ENCODE peak calls at places on chromosome 13, in four cellular contexts. I is B cell, V is cardiac fibroblast, F is heart left ventricle. B is an unnamed sample.
A peak's percentile ranks its signal among the peaks of the same experiment; 100 is the strongest.

GRCh38 chr13:76942363-76942762 is 5.9 kb upstream of the ACOD1 start:
- DNase-seq in F (no peak), V (no peak), I (no peak), B (no peak)

GRCh38 chr13:53336441-53337160 is 308.0 kb downstream of the OLFM4 start:
- DNase-seq in F (no peak), V (no peak), I (no peak), B (no peak)

GRCh38 chr13:107347641-107348369 is 779.9 kb upstream of the ARGLU1 start:
- DNase-seq in I (no peak), F (no peak), V (peak; percentile 29), B (no peak)

GRCh38 chr13:96935971-96936370 is 58.3 kb downstream of the OXGR1 start:
- DNase-seq in I (no peak), F (no peak), V (no peak), B (no peak)

GRCh38 chr13:66965146-66965545 is 265.0 kb downstream of the PCDH9 start:
- DNase-seq in F (no peak), I (no peak), V (no peak), B (no peak)

GRCh38 chr13:60229708-60230272 is 66.1 kb upstream of the DIAPH3 start:
- DNase-seq in V (no peak), I (no peak), F (no peak), B (no peak)

GRCh38 chr13:93558637-93559036 is 332.0 kb downstream of the GPC6 start:
- DNase-seq in F (no peak), V (no peak), I (no peak), B (no peak)

GRCh38 chr13:32537580-32538233 is 888 bp downstream of the N4BP2L2 start:
- DNase-seq in I (no peak), F (peak; percentile 31), V (no peak), B (no peak)

GRCh38 chr13:21060063-21060826 is 1.1 kb downstream of the LATS2 start:
- DNase-seq in F (peak; percentile 44), I (no peak), V (peak; percentile 60), B (peak; percentile 50)

GRCh38 chr13:59458908-59459579 is 704.7 kb downstream of the DIAPH3 start:
- DNase-seq in I (no peak), F (peak; percentile 19), V (peak; percentile 87), B (no peak)

GRCh38 chr13:76398426-76398825 is 487.8 kb downstream of the KCTD12 start:
- DNase-seq in V (no peak), I (no peak), F (no peak), B (no peak)

GRCh38 chr13:91017669-91018053 is 329.8 kb upstream of the MIR17HG start:
- DNase-seq in F (no peak), I (no peak), V (no peak), B (no peak)

GRCh38 chr13:106524108-106524507 is 11.4 kb downstream of the EFNB2 start:
- DNase-seq in F (no peak), V (no peak), I (no peak), B (no peak)

GRCh38 chr13:62537593-62537992 is 1121.9 kb upstream of the PCDH20 start:
- DNase-seq in I (no peak), F (no peak), V (no peak), B (no peak)

GRCh38 chr13:101149735-101150380 is 266.4 kb downstream of the NALCN start:
- DNase-seq in I (no peak), V (peak; percentile 30), F (no peak), B (no peak)

GRCh38 chr13:64239372-64239771 is 2823.7 kb upstream of the PCDH20 start:
- DNase-seq in I (no peak), F (no peak), V (peak; percentile 60), B (no peak)

GRCh38 chr13:46639033-46639981 is 86.3 kb downstream of the LRCH1 start:
- DNase-seq in F (no peak), I (no peak), V (no peak), B (peak; percentile 37)

GRCh38 chr13:63110431-63110830 is 1694.8 kb upstream of the PCDH20 start:
- DNase-seq in V (no peak), F (no peak), I (no peak), B (no peak)

GRCh38 chr13:33258437-33259193 is 26.9 kb downstream of the STARD13 start:
- DNase-seq in F (no peak), V (peak; percentile 74), I (no peak), B (no peak)

GRCh38 chr13:75494491-75494890 is 12.5 kb upstream of the TBC1D4 start:
- DNase-seq in F (no peak), V (peak; percentile 19), I (no peak), B (no peak)

GRCh38 chr13:22432690-22433089 is 748.1 kb upstream of the SGCG start:
- DNase-seq in F (no peak), I (no peak), V (no peak), B (no peak)

GRCh38 chr13:97310809-97311436 is 88.8 kb downstream of the MBNL2 start:
- DNase-seq in I (no peak), F (no peak), V (no peak), B (no peak)

GRCh38 chr13:74258951-74259350 is 124.7 kb upstream of the KLF12 start:
- DNase-seq in F (no peak), V (no peak), I (no peak), B (no peak)

GRCh38 chr13:33676700-33677048 is 141.3 kb upstream of the RFC3 start:
- DNase-seq in F (peak; percentile 70), V (peak; percentile 71), I (no peak), B (no peak)

GRCh38 chr13:31001647-31002046 is 69.2 kb downstream of the TEX26 start:
- DNase-seq in F (no peak), I (no peak), V (no peak), B (no peak)

GRCh38 chr13:75876371-75877050 is 240.4 kb downstream of the LMO7 start:
- DNase-seq in F (peak; percentile 47), V (peak; percentile 79), I (peak; percentile 53), B (peak; percentile 55)

GRCh38 chr13:94968040-94968756 is 255.9 kb upstream of the SOX21 start:
- DNase-seq in I (no peak), F (no peak), V (peak; percentile 14), B (peak; percentile 26)
- TF ChIP-seq CTCF in I (no peak), F (no peak), V (no peak), B (no peak)

GRCh38 chr13:110444226-110444653 is 117.3 kb downstream of the RAB20 start:
- DNase-seq in V (peak; percentile 49), I (no peak), F (no peak), B (peak; percentile 71)
- TF ChIP-seq CTCF in V (peak; percentile 41), I (no peak), F (peak; percentile 44), B (peak; percentile 58)

DNA sequence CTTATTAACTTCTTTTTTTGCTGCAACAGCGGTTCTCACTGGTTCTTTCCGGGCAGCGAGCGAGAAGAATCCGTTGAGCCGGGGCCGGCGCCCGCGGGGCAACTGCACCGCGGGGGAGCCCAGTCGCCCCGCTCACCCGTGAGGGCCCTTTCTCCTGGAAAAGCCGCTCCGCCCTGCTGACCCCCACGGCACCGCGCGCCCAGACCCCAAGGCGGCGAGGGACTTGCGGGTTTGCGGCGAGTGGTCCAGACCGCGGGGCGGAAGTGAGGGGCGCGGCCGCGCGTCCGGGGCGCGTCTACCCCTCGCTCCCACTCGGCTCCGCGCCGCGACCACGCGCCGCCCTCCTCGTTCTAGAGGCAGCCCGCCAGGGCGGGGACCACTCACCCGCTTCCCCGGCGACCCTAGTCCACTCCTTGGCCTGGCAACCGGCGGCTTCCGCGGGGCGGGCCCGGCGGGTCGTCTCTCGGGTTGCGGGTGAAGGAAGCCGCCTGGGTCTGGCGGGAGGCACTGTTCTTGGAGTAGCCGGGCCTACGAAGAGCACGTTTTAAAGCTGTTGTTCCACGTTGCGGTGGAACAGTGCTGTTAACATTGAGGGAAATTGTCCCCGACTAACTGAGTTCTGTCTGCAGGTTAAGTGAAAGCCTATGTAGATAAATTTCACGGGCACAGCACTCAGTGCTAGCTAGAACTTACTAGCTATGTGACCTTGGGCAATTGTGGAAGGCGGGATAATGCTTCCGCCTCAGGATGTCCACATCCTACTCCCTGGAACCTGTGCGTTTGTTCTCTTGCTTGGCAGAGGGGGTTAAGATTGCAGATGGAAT is at the start of gene NEK3:
- DNase-seq in I (peak; percentile 49), F (peak; percentile 81), V (peak; percentile 72), B (peak; percentile 70)
- TF ChIP-seq CTCF in I (no peak), F (no peak), V (no peak), B (no peak)

GRCh38 chr13:110240943-110241342 is 66.0 kb downstream of the COL4A1 start:
- DNase-seq in V (no peak), F (no peak), I (no peak), B (no peak)
- TF ChIP-seq CTCF in V (no peak), F (no peak), I (no peak), B (no peak)

DNA sequence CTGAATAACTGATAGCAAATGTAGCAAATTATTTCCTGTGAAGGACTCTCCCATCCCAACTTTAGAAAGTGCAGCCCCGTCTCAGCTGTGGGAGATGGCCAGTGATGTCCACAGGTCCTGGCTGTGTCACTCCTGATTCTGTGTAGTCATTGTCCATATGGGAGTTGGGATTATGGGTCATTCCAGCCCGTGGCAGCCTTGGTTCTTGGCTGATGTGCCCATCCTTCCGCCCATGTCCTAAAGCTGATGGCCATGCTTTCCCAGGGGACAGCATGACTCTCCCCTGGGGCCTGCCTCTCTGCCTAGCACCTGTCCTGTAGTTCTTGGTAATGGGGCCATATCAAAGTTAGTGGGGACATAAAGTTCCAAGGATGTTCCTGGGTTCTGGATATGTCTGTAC is 43.9 kb upstream of the C1QTNF9 start:
- DNase-seq in F (no peak), V (no peak), I (no peak), B (no peak)
- TF ChIP-seq CTCF in F (no peak), V (no peak), I (no peak), B (no peak)

DNA sequence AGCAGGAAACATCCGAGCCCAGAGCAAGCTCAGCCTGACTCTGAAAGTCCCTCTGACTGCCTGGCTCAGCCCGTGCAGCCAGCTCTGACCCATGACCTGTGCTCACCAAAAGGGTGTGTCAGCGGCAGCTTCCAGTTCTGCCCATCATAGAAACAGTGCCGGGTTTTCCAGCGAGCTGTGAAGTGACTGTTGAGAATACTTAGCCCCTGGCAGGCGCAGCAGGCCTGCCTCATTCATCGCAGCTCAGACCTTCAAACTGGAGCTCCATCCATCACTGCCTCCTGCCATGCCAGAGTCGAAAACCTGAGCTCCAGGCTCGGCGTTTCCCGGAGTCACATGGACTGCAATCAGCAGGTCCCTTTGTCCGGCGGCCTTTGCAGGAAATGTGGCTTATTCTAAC is 16.3 kb upstream of the GSX1 start:
- DNase-seq in F (no peak), V (no peak), I (no peak), B (no peak)
- TF ChIP-seq CTCF in F (no peak), V (no peak), I (no peak), B (no peak)

GRCh38 chr13:84844473-84844872 is 954.7 kb downstream of the SLITRK6 start:
- DNase-seq in F (no peak), V (no peak), I (no peak), B (peak; percentile 3)
- TF ChIP-seq CTCF in F (peak; percentile 8), V (no peak), I (no peak), B (peak; percentile 33)

GRCh38 chr13:110944121-110944967 is 29.5 kb upstream of the ANKRD10 start:
- DNase-seq in V (peak; percentile 84), I (no peak), F (peak; percentile 30), B (peak; percentile 77)
- TF ChIP-seq CTCF in V (peak; percentile 77), I (peak; percentile 15), F (peak; percentile 51), B (peak; percentile 68)

GRCh38 chr13:113209880-113210421 is 538 bp downstream of the CUL4A start:
- DNase-seq in V (peak; percentile 57), I (peak; percentile 71), F (peak; percentile 39), B (peak; percentile 75)

GRCh38 chr13:113209336-113209879 is at the start of gene CUL4A:
- DNase-seq in V (peak; percentile 77), I (peak; percentile 65), F (peak; percentile 84), B (peak; percentile 89)

GRCh38 chr13:113208424-113209335 is at the start of gene PCID2:
- DNase-seq in F (peak; percentile 89), I (peak; percentile 89), V (peak; percentile 90), B (peak; percentile 95)

GRCh38 chr13:113210834-113211233 is 1.4 kb downstream of the CUL4A start:
- DNase-seq in I (no peak), V (no peak), F (no peak), B (no peak)

GRCh38 chr13:113211774-113212173 is 2.4 kb downstream of the CUL4A start:
- DNase-seq in F (no peak), I (no peak), V (no peak), B (no peak)
- TF ChIP-seq CTCF in F (no peak), I (no peak), V (peak; percentile 4), B (no peak)

B was measured in GM13977.